ENCODE peak calls at places on chromosomes 7 and 10, in seven cellular contexts. W, A, C, T, Q, P and J are unnamed samples.
A peak's percentile ranks its signal among the peaks of the same experiment; 100 is the strongest.

GRCh38 chr7:30321992-30322637 is 37.7 kb downstream of the ZNRF2 start:
- DNase-seq in W (no peak), A (no peak), P (peak; percentile 74), Q (no peak), T (no peak), C (no peak), J (no peak)

GRCh38 chr7:51069411-51070083 is 247.1 kb downstream of the COBL start:
- DNase-seq in P (no peak), T (no peak), C (no peak), Q (no peak), W (no peak), A (no peak), J (peak; percentile 36)

GRCh38 chr10:77865585-77866324 is 60.8 kb downstream of the DLG5 start:
- DNase-seq in C (no peak), Q (no peak), A (no peak), P (no peak), T (no peak), W (no peak), J (peak; percentile 95)

GRCh38 chr10:75187961-75188426 is 22.6 kb upstream of the VDAC2 start:
- DNase-seq in W (peak; percentile 56), P (peak; percentile 20), A (peak; percentile 63), C (peak; percentile 56), T (peak; percentile 52), Q (peak; percentile 69), J (peak; percentile 86)

GRCh38 chr10:129389194-129389593 is 77.8 kb upstream of the MGMT start:
- DNase-seq in W (no peak), Q (no peak), C (no peak), A (no peak), T (no peak), P (no peak), J (no peak)

GRCh38 chr7:7989133-7989984 is 20.8 kb downstream of the GLCCI1 start:
- DNase-seq in W (no peak), Q (no peak), C (no peak), T (no peak), P (no peak), A (no peak), J (no peak)

GRCh38 chr10:132443605-132443997 is 46.6 kb downstream of the PWWP2B start:
- DNase-seq in A (peak; percentile 77), W (peak; percentile 61), P (no peak), T (no peak), C (no peak), Q (no peak), J (no peak)

GRCh38 chr10:15789793-15790525 is 70.2 kb upstream of the ITGA8 start:
- DNase-seq in T (no peak), A (no peak), W (no peak), P (no peak), Q (no peak), C (no peak), J (no peak)

GRCh38 chr10:108230478-108231170 is 1066.1 kb upstream of the SORCS1 start:
- DNase-seq in C (no peak), P (no peak), T (no peak), A (no peak), W (no peak), Q (no peak), J (no peak)

GRCh38 chr10:30106987-30107386 is 47.6 kb upstream of the JCAD start:
- DNase-seq in Q (no peak), W (no peak), P (no peak), T (no peak), C (no peak), A (no peak), J (no peak)

GRCh38 chr7:44438851-44439250 is 51.6 kb downstream of the NUDCD3 start:
- DNase-seq in C (no peak), Q (no peak), W (no peak), T (no peak), A (no peak), P (no peak), J (no peak)

GRCh38 chr7:101121996-101122932 is 4.6 kb upstream of the SERPINE1 start:
- DNase-seq in C (peak; percentile 70), Q (peak; percentile 93), W (no peak), P (no peak), T (peak; percentile 63), A (no peak), J (no peak)

GRCh38 chr10:8193546-8193945 is 139.1 kb downstream of the GATA3 start:
- DNase-seq in T (no peak), C (peak; percentile 7), P (no peak), A (no peak), W (no peak), Q (no peak), J (no peak)

GRCh38 chr7:159121476-159121875 is 23.2 kb downstream of the VIPR2 start:
- DNase-seq in Q (no peak), T (no peak), A (no peak), P (no peak), C (no peak), W (no peak), J (no peak)

GRCh38 chr10:55169509-55169908 is 368.5 kb upstream of the PCDH15 start:
- DNase-seq in P (no peak), W (no peak), C (no peak), T (no peak), Q (no peak), A (no peak), J (no peak)

GRCh38 chr7:75575488-75576112 is 83.5 kb downstream of the SPDYE5 start:
- DNase-seq in P (no peak), A (peak; percentile 93), C (no peak), Q (no peak), T (no peak), W (no peak), J (no peak)

GRCh38 chr7:124489925-124490324 is 275.7 kb downstream of the GPR37 start:
- DNase-seq in P (no peak), T (no peak), A (no peak), C (no peak), Q (peak; percentile 37), W (no peak), J (no peak)

GRCh38 chr7:50426280-50427045 is 23.7 kb downstream of the FIGNL1 start:
- DNase-seq in A (no peak), Q (peak; percentile 19), T (no peak), W (no peak), C (no peak), P (no peak), J (no peak)

GRCh38 chr10:62093863-62094291 is 174.8 kb downstream of the RTKN2 start:
- DNase-seq in P (no peak), T (no peak), C (no peak), A (no peak), Q (peak; percentile 98), W (no peak), J (peak; percentile 89)

DNA sequence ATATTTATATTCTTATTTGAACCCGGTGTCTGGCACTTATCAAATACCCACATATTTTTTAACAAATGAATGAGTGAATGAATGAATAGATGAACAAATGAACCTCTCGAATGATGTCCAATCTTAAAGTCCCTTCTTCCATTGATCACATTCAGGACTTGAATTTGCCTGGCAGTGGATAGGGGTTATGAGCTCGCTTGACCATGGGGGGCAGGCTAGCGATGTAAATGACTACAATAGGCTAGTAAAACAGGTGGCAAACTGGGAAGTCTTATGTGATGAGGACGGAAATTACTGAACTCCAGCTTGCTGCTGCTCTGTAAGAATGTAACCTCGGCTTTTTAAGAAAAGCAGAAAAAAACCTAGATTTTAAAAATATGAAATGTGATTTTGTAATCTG is 247.7 kb upstream of the DKK1 start:
- DNase-seq in W (no peak), P (no peak), A (peak; percentile 24), C (no peak), T (no peak), Q (no peak), J (peak; percentile 31)
- TF ChIP-seq JUND in W (no peak), P (no peak), A (no peak), C (no peak), T (no peak), Q (no peak), J (no peak)

DNA sequence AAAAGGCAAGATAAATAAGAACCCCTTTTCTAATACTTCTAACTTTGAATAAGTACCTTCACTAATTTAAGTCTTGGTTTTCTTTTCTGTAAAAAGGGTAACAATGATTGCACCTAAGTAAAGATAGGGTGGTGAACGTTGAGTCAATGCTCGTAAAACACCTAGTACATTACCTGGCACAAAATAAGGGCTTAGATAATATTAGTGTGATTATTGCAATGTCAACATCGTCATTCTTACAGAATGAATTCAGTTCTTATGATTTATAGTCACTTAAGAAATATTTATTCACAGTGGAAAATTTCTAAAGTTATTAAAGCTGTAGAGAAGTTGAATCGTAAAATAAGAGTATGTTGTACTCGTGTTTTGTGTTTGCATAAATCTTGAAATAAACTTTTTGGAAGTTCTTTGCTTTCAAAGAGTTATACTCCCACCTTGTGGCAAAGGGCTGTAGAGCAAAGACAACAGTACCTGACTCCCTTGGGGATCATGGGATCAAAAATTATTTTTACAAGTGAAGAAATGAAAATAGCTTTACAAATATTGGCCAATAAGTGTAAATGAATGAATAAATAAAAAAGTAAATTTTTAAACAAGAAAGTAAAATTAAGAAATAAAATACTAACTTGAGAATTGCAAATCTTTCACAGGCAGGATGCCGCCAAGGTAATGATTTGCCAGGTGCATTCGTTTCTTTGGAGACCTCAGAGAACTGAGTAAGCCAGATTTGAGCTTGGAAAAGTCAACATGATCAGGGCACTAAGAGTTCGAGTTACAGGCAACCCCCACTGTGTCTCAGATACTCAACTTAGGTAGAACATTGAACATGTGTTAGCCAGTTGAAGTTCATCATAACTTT is 285.8 kb upstream of the CACNA2D1 start:
- DNase-seq in C (no peak), W (peak; percentile 17), T (peak; percentile 48), A (peak; percentile 52), P (no peak), Q (peak; percentile 12), J (peak; percentile 74)
- TF ChIP-seq JUND in C (no peak), W (no peak), T (no peak), A (no peak), P (no peak), Q (no peak), J (no peak)

DNA sequence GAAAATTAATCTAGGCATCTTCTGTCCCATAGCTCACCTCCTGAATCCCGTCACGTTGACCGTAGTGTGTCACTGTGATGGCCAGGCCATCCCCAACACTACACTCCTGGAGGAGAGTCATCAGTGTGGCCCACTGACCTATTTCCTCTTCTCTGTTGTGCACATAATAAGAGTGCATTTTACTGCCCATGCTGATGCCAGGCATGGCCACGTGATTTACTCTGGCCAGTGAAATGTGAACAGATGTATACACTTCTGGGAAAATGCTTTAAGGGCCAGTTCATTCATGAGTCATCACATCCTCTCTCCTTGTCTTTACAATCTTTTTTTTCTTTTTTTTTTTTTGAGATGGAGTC is 101.9 kb upstream of the PIP4K2A start:
- DNase-seq in P (no peak), A (no peak), C (no peak), Q (no peak), T (peak; percentile 89), W (no peak), J (no peak)
- TF ChIP-seq JUND in P (no peak), A (peak; percentile 89), C (no peak), Q (no peak), T (peak; percentile 73), W (peak; percentile 88), J (no peak)

DNA sequence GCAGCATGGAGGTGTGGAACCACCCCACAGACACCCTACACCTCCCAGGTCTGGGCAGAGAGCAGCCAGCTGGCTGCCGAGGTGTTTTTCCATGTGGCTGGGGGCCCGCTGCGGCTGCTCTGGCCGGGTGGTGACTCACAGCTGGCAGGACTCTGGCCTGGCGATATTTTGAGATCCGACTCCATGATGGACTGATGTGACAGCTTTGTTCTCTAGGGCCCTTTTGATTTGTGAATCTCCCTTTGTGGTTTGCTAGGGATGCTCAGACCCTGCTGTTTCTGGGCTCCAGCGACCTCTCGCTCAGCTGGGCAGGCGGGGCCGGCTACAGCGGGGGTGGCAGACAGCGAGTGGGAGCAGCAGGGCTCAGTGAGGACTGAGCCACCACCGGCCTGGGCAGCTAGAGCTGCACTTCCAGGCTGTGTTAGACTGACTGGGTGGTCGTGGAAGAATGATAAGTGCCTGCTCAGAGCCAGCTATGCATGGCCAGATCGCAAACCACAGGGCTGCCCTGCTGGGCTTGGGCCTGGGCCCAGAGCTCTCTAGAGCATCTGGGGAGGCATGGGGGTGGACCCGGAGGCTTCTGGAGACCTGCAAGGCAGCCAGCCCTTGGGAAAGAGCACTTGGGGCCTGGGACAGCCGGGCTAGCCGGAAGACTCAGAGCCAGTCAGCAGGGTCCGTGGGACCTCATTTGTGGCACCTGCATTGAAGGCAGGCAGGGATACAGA is 46.2 kb upstream of the GDF10 start:
- DNase-seq in P (no peak), W (no peak), T (no peak), C (no peak), Q (no peak), A (no peak), J (no peak)
- TF ChIP-seq JUND in P (no peak), W (no peak), T (no peak), C (no peak), Q (no peak), A (no peak), J (no peak)